ENCODE peak calls at places on chromosomes 2 and 18, in four cellular contexts. S, X, Y and E are unnamed samples. For H3K9me3, the result is how much of the 10 kb centered on the place peaks cover.

GRCh38 chr2:205130111-205130829 is 552.0 kb upstream of the NRP2 start:
- DNase-seq in X (no peak), S (no peak), Y (no peak), E (no peak)

GRCh38 chr2:40844353-40845277 is 392.7 kb upstream of the SLC8A1 start:
- DNase-seq in X (no peak), S (no peak), Y (no peak), E (no peak)

GRCh38 chr2:225117061-225117716 is 74.9 kb upstream of the DOCK10 start:
- DNase-seq in X (no peak), S (no peak), Y (no peak), E (no peak)

GRCh38 chr18:60554961-60555360 is 182.4 kb upstream of the MC4R start:
- DNase-seq in S (no peak), X (no peak), Y (no peak), E (no peak)

GRCh38 chr18:26386002-26386401 is 159.8 kb downstream of the TAF4B start:
- DNase-seq in Y (peak), X (no peak), S (no peak), E (no peak)

GRCh38 chr2:40386177-40386576 is 65.7 kb downstream of the SLC8A1 start:
- DNase-seq in Y (no peak), X (no peak), S (no peak), E (no peak)

GRCh38 chr2:98468621-98469236 is 24.1 kb downstream of the INPP4A start:
- DNase-seq in Y (no peak), S (no peak), X (no peak), E (no peak)

GRCh38 chr18:36265035-36265434 is 32.5 kb upstream of the FHOD3 start:
- DNase-seq in X (no peak), S (no peak), Y (no peak), E (no peak)

GRCh38 chr2:25160376-25160775 is 8.0 kb downstream of the POMC start:
- DNase-seq in Y (no peak), X (no peak), S (peak), E (no peak)

GRCh38 chr2:215773728-215774127 is 239.6 kb downstream of the MREG start:
- DNase-seq in X (no peak), Y (no peak), S (no peak), E (peak)

GRCh38 chr18:13137041-13137938 is 81.3 kb upstream of the LDLRAD4 start:
- DNase-seq in Y (peak), X (no peak), S (peak), E (peak)

GRCh38 chr18:72433756-72434155 is 110.4 kb downstream of the CBLN2 start:
- DNase-seq in S (no peak), Y (no peak), X (no peak), E (no peak)
- H3K9me3 ChIP-seq in S (under half), Y (under half), X (under half), E (under half)

DNA sequence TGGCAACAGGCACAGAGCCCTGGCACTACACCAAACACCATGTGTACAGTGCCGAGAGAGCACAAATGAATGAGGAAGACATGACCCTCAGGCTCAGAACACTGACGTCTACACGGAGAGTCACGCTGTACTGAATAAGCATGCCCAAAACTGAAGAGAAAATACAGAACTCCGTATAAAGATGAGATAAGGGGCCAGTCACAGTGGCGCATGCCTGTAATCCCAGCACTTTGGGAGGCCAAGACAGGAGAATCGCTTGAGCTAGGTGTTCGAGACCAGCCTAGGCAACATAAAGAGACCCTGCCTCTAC is 92.0 kb upstream of the CREB1 start:
- DNase-seq in S (no peak), Y (no peak), X (no peak), E (no peak)
- TF ChIP-seq CTCF in S (no peak), Y (no peak), X (no peak), E (no peak)

DNA sequence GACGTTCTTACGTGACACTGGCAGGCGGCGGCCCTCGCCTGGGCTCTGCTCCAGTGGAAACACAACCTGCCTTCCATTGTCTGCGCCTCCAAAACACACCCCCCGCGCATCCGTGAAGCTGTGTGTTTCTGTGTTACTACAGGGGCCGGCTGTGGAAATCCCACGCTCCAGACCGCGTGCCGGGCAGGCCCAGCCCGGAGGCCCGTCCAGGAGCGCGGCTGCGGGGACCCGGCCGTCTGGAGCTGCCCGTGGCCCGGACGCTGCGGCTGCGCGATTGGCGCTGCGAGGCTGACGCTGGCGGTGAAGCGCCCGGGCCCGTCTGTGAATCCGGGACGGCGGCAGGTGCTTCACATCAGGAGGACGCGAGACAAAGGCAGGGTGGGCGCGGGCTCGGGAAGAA is 670.3 kb upstream of the SALL3 start:
- DNase-seq in X (no peak), S (no peak), Y (no peak), E (peak)
- H3K9me3 ChIP-seq in X (under half), S (under half), Y (under half), E (under half)

GRCh38 chr2:12007282-12007681 is 260.9 kb downstream of the LPIN1 start:
- DNase-seq in S (no peak), X (no peak), Y (no peak), E (no peak)

GRCh38 chr2:12010059-12010458 is 263.6 kb downstream of the LPIN1 start:
- DNase-seq in Y (no peak), X (no peak), S (no peak), E (no peak)

GRCh38 chr2:12009323-12009905 is 263.0 kb downstream of the LPIN1 start:
- DNase-seq in X (no peak), S (no peak), Y (no peak), E (no peak)

GRCh38 chr2:12008425-12009061 is 262.1 kb downstream of the LPIN1 start:
- DNase-seq in Y (no peak), X (no peak), S (no peak), E (no peak)

GRCh38 chr2:12010779-12011178 is 264.3 kb downstream of the LPIN1 start:
- DNase-seq in S (no peak), X (no peak), Y (no peak), E (no peak)
- TF ChIP-seq CTCF in S (no peak), X (no peak), Y (no peak), E (no peak)

GRCh38 chr18:39134255-39134654 is 1568.7 kb upstream of the CELF4 start:
- DNase-seq in X (no peak), S (no peak), Y (no peak), E (no peak)
- H3K9me3 ChIP-seq in X (under half), S (under half), Y (under half), E (under half)

DNA sequence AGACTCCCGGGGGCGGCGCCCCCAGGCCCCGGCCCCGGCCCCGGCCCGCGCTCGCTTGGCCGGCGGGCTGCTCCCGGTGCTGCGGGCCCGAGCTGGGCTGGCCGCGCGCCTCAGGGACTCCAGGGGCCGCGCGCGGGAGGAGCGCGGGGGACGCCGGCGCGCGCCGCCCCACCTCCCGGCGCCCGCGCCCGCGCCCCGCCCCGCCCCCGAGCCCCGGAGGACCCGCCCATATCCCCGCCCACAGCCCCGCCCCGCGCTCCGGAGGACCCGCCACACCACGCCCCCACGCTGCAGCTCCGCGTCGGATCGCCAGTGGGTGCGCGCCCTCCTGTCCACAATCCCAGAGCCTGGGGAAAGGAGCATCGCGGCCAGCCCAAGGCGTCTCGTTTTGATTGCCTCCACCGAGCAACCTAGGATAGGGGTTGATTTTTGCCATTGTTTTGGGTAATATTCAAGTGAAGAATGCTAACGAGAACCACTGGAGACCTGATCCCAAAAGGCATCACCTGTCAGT is at the start of gene PARD6G:
- DNase-seq in X (peak), S (peak), Y (peak), E (peak)
- TF ChIP-seq CTCF in X (no peak), S (no peak), Y (peak), E (no peak)